ENCODE peak calls at places on chromosomes 3 and 15, in ten cellular contexts. O is lung, X is uterus, J is WTC11, C is endothelial cell, Z is cardiac muscle cell, Q is spleen, V is AG10803, R is heart right ventricle, W is progenitor cell of endocrine pancreas. M is an unnamed sample.

GRCh38 chr15:74200394-74200793 is 2.2 kb downstream of the STRA6 start:
- DNase-seq in O (no peak), C (no peak), W (no peak), R (no peak), J (no peak), Z (no peak), Q (no peak), V (peak), X (peak), M (no peak)

GRCh38 chr3:19347701-19348100 is 199.4 kb downstream of the KCNH8 start:
- DNase-seq in X (no peak), V (no peak), Z (no peak), O (no peak), C (no peak), Q (no peak), J (no peak), W (no peak), R (no peak), M (no peak)

GRCh38 chr15:55267401-55268053 is 22.1 kb downstream of the RAB27A start:
- DNase-seq in X (no peak), R (peak), J (no peak), V (peak), O (peak), W (no peak), Q (peak), Z (no peak), C (no peak), M (no peak)

GRCh38 chr15:78768096-78768495 is 43.2 kb downstream of the ADAMTS7 start:
- DNase-seq in C (no peak), V (no peak), Q (peak), O (no peak), J (peak), W (no peak), R (no peak), Z (no peak), X (no peak), M (no peak)

GRCh38 chr15:72492733-72493132 is 18.6 kb downstream of the ARIH1 start:
- DNase-seq in Q (no peak), X (no peak), R (no peak), Z (no peak), W (no peak), C (no peak), O (no peak), V (peak), J (no peak), M (no peak)

GRCh38 chr3:77142636-77143035 is 102.7 kb downstream of the ROBO2 start:
- DNase-seq in Z (no peak), X (no peak), V (no peak), W (no peak), J (no peak), Q (no peak), R (no peak), C (peak), O (no peak), M (no peak)

GRCh38 chr3:35537265-35537664 is 102.1 kb upstream of the ARPP21 start:
- DNase-seq in C (no peak), Z (no peak), W (no peak), O (no peak), R (no peak), J (no peak), X (no peak), V (no peak), Q (no peak), M (no peak)

GRCh38 chr3:2303567-2303966 is 204.9 kb downstream of the CNTN4 start:
- DNase-seq in O (no peak), J (no peak), R (no peak), X (no peak), V (no peak), W (peak), Z (peak), Q (no peak), C (no peak), M (no peak)

GRCh38 chr15:64216722-64217428 is 54.1 kb upstream of the PPIB start:
- DNase-seq in C (no peak), V (peak), O (no peak), J (no peak), W (no peak), X (no peak), Z (peak), Q (no peak), R (peak), M (no peak)

GRCh38 chr3:194058189-194058571 is 77.8 kb upstream of the HES1 start:
- DNase-seq in V (peak), W (peak), O (peak), J (peak), Q (peak), X (peak), C (peak), R (peak), Z (peak), M (peak)

GRCh38 chr3:183050706-183051105 is 48.6 kb downstream of the MCCC1 start:
- DNase-seq in R (no peak), Q (no peak), C (no peak), J (no peak), Z (no peak), O (no peak), V (no peak), X (no peak), W (no peak), M (no peak)

GRCh38 chr3:146464005-146464595 is 5.3 kb downstream of the PLSCR2 start:
- DNase-seq in O (no peak), X (no peak), W (no peak), Z (no peak), R (no peak), V (no peak), J (no peak), C (no peak), Q (no peak), M (no peak)

GRCh38 chr3:100106531-100107155 is 7.7 kb downstream of the FILIP1L start:
- DNase-seq in V (peak), Z (no peak), R (no peak), O (no peak), J (no peak), X (no peak), C (no peak), W (no peak), Q (no peak), M (no peak)

GRCh38 chr15:69092159-69092558 is 68.3 kb upstream of the GLCE start:
- DNase-seq in C (no peak), R (no peak), W (no peak), Q (no peak), V (peak), Z (no peak), O (no peak), J (no peak), X (no peak), M (no peak)

GRCh38 chr15:80567721-80568157 is 127.4 kb upstream of the ABHD17C start:
- DNase-seq in J (peak), C (peak), V (peak), R (no peak), O (peak), W (peak), X (peak), Q (no peak), Z (peak), M (peak)

GRCh38 chr15:31197497-31198414 is 96.2 kb upstream of the TRPM1 start:
- DNase-seq in Z (peak), O (no peak), R (peak), J (peak), C (peak), Q (peak), V (no peak), X (no peak), W (no peak), M (peak)

GRCh38 chr3:36923523-36923943 is 21.3 kb downstream of the TRANK1 start:
- DNase-seq in Q (peak), R (no peak), J (no peak), V (no peak), X (no peak), C (no peak), O (no peak), W (no peak), Z (no peak), M (no peak)

GRCh38 chr3:157805553-157805952 is 300.7 kb downstream of the SHOX2 start:
- DNase-seq in Z (no peak), X (no peak), Q (no peak), C (no peak), O (no peak), W (no peak), J (no peak), R (no peak), V (no peak), M (no peak)

GRCh38 chr3:186097663-186098451 is 11.0 kb downstream of the ETV5 start:
- DNase-seq in Z (peak), W (peak), O (peak), C (peak), R (peak), J (peak), Q (no peak), V (peak), X (peak), M (peak)

GRCh38 chr3:109224333-109224732 is 87.8 kb downstream of the C3orf85 start:
- DNase-seq in W (no peak), C (peak), O (no peak), X (no peak), Q (no peak), J (peak), Z (no peak), V (no peak), R (no peak), M (no peak)

GRCh38 chr15:59685737-59686297 is 3.3 kb downstream of the BNIP2 start:
- DNase-seq in X (no peak), O (no peak), J (no peak), C (no peak), V (peak), Z (no peak), Q (no peak), R (no peak), W (no peak), M (no peak)

GRCh38 chr3:172751188-172751571 is 654 bp downstream of the ECT2 start:
- DNase-seq in C (no peak), R (peak), O (no peak), X (no peak), J (no peak), W (no peak), V (peak), Q (no peak), Z (no peak), M (peak)

GRCh38 chr3:61114316-61114953 is 136.8 kb downstream of the FHIT start:
- DNase-seq in C (no peak), W (no peak), R (no peak), Z (no peak), V (no peak), X (no peak), O (no peak), Q (no peak), J (no peak), M (no peak)

GRCh38 chr15:53310709-53311108 is 448.8 kb downstream of the WDR72 start:
- DNase-seq in Q (no peak), Z (peak), X (no peak), C (no peak), V (no peak), W (no peak), R (no peak), J (no peak), O (no peak), M (no peak)

GRCh38 chr3:172106989-172107388 is 67.6 kb downstream of the FNDC3B start:
- DNase-seq in J (no peak), O (peak), Z (peak), C (no peak), X (no peak), V (no peak), R (no peak), Q (peak), W (no peak), M (no peak)

GRCh38 chr3:32045091-32045964 is 61.1 kb upstream of the GPD1L start:
- DNase-seq in V (peak), R (no peak), Z (peak), C (no peak), O (peak), W (peak), X (peak), Q (no peak), J (peak), M (no peak)

GRCh38 chr3:76570436-76571057 is 469.4 kb upstream of the ROBO2 start:
- DNase-seq in Q (no peak), X (no peak), R (no peak), Z (peak), J (no peak), C (no peak), V (peak), O (no peak), W (no peak), M (no peak)

GRCh38 chr3:171948674-171949073 is 90.7 kb upstream of the FNDC3B start:
- DNase-seq in O (no peak), X (no peak), R (no peak), J (no peak), V (no peak), C (no peak), Q (no peak), W (no peak), Z (no peak), M (no peak)

GRCh38 chr3:132568427-132568826 is 28.6 kb upstream of the ACKR4 start:
- DNase-seq in V (no peak), X (no peak), W (no peak), J (no peak), C (no peak), Z (no peak), R (no peak), O (no peak), Q (no peak), M (no peak)

GRCh38 chr3:124078978-124079911 is 87.3 kb upstream of the ROPN1 start:
- DNase-seq in R (no peak), Q (no peak), C (peak), V (peak), J (no peak), W (no peak), X (no peak), Z (peak), O (no peak), M (no peak)

GRCh38 chr15:41955807-41956525 is 16.4 kb downstream of the EHD4 start:
- DNase-seq in Z (peak), R (no peak), Q (no peak), O (no peak), J (peak), W (no peak), C (no peak), V (peak), X (no peak), M (no peak)

GRCh38 chr3:37546876-37547275 is 314.8 kb upstream of the CTDSPL start:
- DNase-seq in R (no peak), V (peak), J (no peak), W (no peak), C (no peak), X (no peak), Q (no peak), Z (peak), O (no peak), M (no peak)

GRCh38 chr3:192188218-192188835 is 539.0 kb downstream of the FGF12 start:
- DNase-seq in Q (no peak), O (peak), Z (peak), V (no peak), J (peak), X (peak), C (peak), R (peak), W (peak), M (peak)

GRCh38 chr3:40476478-40477470 is at the start of gene ZNF619:
- DNase-seq in Q (peak), R (peak), V (peak), J (peak), C (peak), X (peak), Z (no peak), W (peak), O (peak), M (peak)

GRCh38 chr15:99058421-99058870 is 46.4 kb upstream of the SYNM start:
- DNase-seq in Q (peak), O (no peak), R (no peak), Z (no peak), J (no peak), C (no peak), V (no peak), X (no peak), W (no peak), M (no peak)

GRCh38 chr15:64029633-64030032 is 16.7 kb downstream of the DAPK2 start:
- DNase-seq in R (no peak), V (no peak), O (no peak), J (no peak), C (no peak), Z (no peak), W (no peak), Q (no peak), X (no peak), M (no peak)

GRCh38 chr3:115512565-115513410 is 110.5 kb upstream of the GAP43 start:
- DNase-seq in Q (no peak), O (no peak), W (peak), V (peak), C (peak), Z (peak), X (no peak), R (peak), J (peak), M (peak)

GRCh38 chr15:95921404-95921803 is 409.1 kb upstream of the NR2F2 start:
- DNase-seq in O (no peak), R (no peak), W (no peak), C (no peak), X (no peak), Z (no peak), Q (no peak), V (no peak), J (no peak), M (no peak)

GRCh38 chr15:95919460-95919859 is 411.0 kb upstream of the NR2F2 start:
- DNase-seq in O (no peak), X (no peak), W (no peak), J (no peak), Z (no peak), V (no peak), Q (no peak), C (no peak), R (no peak), M (no peak)

GRCh38 chr15:95918525-95918924 is 412.0 kb upstream of the NR2F2 start:
- DNase-seq in V (no peak), Z (no peak), Q (no peak), R (no peak), C (no peak), O (no peak), X (no peak), J (no peak), W (no peak), M (no peak)

GRCh38 chr15:95923797-95924196 is 406.7 kb upstream of the NR2F2 start:
- DNase-seq in J (no peak), W (no peak), Z (no peak), X (no peak), O (no peak), C (no peak), Q (no peak), V (no peak), R (no peak), M (no peak)

GRCh38 chr15:95922431-95922830 is 408.1 kb upstream of the NR2F2 start:
- DNase-seq in V (no peak), Q (no peak), C (no peak), R (no peak), W (no peak), X (no peak), O (no peak), J (no peak), Z (no peak), M (no peak)
- TF ChIP-seq CTCF in V (no peak), Q (no peak), C (no peak), R (no peak), W (no peak), X (no peak), O (no peak), J (no peak), Z (no peak), M (no peak)

DNA sequence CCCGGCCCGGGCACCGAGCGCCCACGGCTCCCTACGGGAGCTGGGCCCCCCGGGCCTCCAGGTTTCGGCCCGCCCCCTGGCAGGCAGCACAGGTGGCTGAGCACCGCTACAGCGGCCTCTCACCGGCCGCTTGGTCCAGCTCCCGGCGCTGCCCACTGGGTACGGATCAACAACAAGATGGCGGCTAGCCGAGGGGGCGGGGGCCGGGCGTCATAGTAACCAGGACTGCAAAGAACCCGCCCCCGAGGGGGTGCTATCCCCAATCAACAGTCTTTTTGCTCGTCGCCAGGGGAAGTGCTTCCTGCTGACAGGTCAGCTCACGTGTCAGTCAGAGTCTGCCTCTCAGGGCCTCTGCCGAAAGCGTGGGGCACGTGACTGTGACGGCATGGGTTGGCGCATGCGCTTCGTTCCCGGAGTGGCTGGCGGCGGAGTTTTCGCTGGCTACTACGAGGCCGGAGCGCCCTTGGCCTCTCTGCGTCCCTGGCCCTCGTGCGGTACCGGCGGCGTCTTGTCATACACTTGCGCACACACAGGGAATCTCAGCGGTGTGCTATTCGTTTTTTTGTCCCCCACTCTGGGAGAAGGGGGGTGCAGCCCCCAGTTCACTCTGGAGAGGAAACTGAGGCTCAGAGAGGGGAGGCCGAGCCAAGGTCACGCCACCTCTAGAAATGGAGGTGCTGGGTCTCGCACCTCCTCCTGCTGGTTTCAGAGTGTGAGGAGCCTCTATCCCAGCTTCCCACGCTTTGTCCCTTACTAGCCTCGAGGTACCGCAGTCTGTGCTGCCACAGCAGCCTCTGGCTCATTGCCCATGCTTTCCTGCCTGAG is at the start of gene IP6K1:
- DNase-seq in Z (peak), V (peak), O (peak), R (peak), W (peak), J (peak), X (peak), Q (peak), C (peak), M (peak)
- TF ChIP-seq CTCF in Z (no peak), V (no peak), O (no peak), R (no peak), W (no peak), J (no peak), X (no peak), Q (peak), C (no peak), M (no peak)

GRCh38 chr15:39974656-39975230 is 40.8 kb downstream of the EIF2AK4 start:
- DNase-seq in J (no peak), V (peak), O (no peak), X (no peak), R (no peak), W (no peak), C (no peak), Z (no peak), Q (no peak), M (no peak)

GRCh38 chr15:39979606-39980005 is 45.7 kb downstream of the EIF2AK4 start:
- DNase-seq in C (no peak), Q (no peak), J (no peak), V (no peak), W (no peak), R (no peak), X (no peak), Z (no peak), O (no peak), M (no peak)

GRCh38 chr15:39976291-39977274 is 42.7 kb downstream of the EIF2AK4 start:
- DNase-seq in Q (peak), V (peak), X (peak), R (peak), C (peak), O (no peak), J (peak), W (peak), Z (peak), M (peak)
- TF ChIP-seq CTCF in Q (peak), V (peak), X (peak), R (peak), C (no peak), O (no peak), J (no peak), W (peak), Z (peak), M (no peak)

DNA sequence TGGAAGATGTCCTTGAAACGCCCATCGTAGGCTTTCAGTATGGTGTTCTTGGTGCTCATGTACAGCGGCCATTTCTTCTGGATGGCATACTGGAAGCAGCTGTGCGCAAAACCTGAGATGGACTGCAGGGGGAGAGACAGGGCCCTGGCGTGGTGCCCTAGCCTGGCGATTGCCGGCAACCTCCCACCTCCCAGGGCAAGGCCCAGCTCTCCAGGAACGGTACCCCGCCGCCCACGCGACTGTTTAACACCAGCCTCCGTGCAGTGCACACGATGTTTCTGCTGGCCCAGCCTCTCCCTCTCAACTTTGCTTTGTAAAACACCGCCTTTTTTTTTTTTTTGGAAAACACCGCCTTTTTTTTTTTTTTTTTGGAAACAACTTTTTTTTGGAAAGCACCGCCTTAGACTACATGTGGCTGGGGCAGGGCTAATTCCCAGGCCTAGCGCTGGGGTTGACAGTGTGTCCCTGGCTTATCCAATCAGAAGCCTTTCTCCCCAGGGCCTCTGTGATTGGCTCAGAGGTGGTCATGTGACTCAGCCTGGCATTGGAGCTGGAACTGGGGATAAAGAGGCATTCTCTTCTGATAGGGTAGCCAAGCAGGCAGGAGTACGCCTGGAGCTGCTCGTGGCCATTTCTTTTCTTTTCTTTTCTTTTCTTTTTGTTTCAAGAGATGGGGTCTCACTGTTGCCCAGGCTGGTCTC is 14.7 kb downstream of the IDH2 start:
- DNase-seq in C (peak), O (no peak), Q (no peak), X (no peak), R (no peak), Z (no peak), V (peak), W (no peak), J (no peak), M (no peak)
- TF ChIP-seq CTCF in C (no peak), O (no peak), Q (no peak), X (no peak), R (no peak), Z (peak), V (peak), W (no peak), J (no peak), M (peak)

M was measured in glutamatergic neuron.